ENCODE peak calls at places on chromosomes 3 and 15, in six cellular contexts. One of them, this sample, is unnamed.

GRCh38 chr3:108319428-108320053 is 23.2 kb downstream of the HHLA2 start:
- DNase-seq in heart left ventricle: no peak
- DNase-seq in psoas muscle: no peak
- DNase-seq in WERI-Rb-1: no peak
- DNase-seq in fibroblast of lung: no peak
- DNase-seq in uterus: no peak
- DNase-seq in this sample: no peak

GRCh38 chr15:93485922-93486327 is 396.9 kb upstream of the RGMA start:
- DNase-seq in psoas muscle: peak; percentile 84
- DNase-seq in WERI-Rb-1: no peak
- DNase-seq in fibroblast of lung: no peak
- DNase-seq in heart left ventricle: peak; percentile 58
- DNase-seq in uterus: peak; percentile 65
- DNase-seq in this sample: no peak

GRCh38 chr3:129845956-129846355 is 47.6 kb downstream of the TMCC1 start:
- DNase-seq in WERI-Rb-1: no peak
- DNase-seq in uterus: no peak
- DNase-seq in psoas muscle: no peak
- DNase-seq in heart left ventricle: no peak
- DNase-seq in fibroblast of lung: no peak
- DNase-seq in this sample: no peak

GRCh38 chr3:140501054-140501769 is 176.7 kb upstream of the TRIM42 start:
- DNase-seq in WERI-Rb-1: no peak
- DNase-seq in psoas muscle: no peak
- DNase-seq in fibroblast of lung: no peak
- DNase-seq in uterus: no peak
- DNase-seq in heart left ventricle: no peak
- DNase-seq in this sample: no peak

GRCh38 chr15:73022156-73022555 is 30.1 kb upstream of the NEO1 start:
- DNase-seq in uterus: no peak
- DNase-seq in psoas muscle: no peak
- DNase-seq in heart left ventricle: no peak
- DNase-seq in WERI-Rb-1: no peak
- DNase-seq in fibroblast of lung: peak; percentile 30
- DNase-seq in this sample: peak; percentile 45

GRCh38 chr3:16486201-16486600 is 27.3 kb downstream of the RFTN1 start:
- DNase-seq in fibroblast of lung: no peak
- DNase-seq in psoas muscle: no peak
- DNase-seq in WERI-Rb-1: no peak
- DNase-seq in uterus: no peak
- DNase-seq in heart left ventricle: no peak
- DNase-seq in this sample: no peak

GRCh38 chr15:26806161-26806560 is 33.3 kb upstream of the GABRB3 start:
- DNase-seq in uterus: no peak
- DNase-seq in heart left ventricle: no peak
- DNase-seq in WERI-Rb-1: no peak
- DNase-seq in psoas muscle: no peak
- DNase-seq in fibroblast of lung: no peak
- DNase-seq in this sample: no peak

GRCh38 chr3:153043729-153044314 is 118.2 kb upstream of the RAP2B start:
- DNase-seq in WERI-Rb-1: no peak
- DNase-seq in uterus: no peak
- DNase-seq in heart left ventricle: no peak
- DNase-seq in psoas muscle: no peak
- DNase-seq in fibroblast of lung: peak; percentile 36
- DNase-seq in this sample: peak; percentile 23

GRCh38 chr15:70376031-70376928 is 278.6 kb upstream of the TLE3 start:
- DNase-seq in heart left ventricle: no peak
- DNase-seq in uterus: no peak
- DNase-seq in fibroblast of lung: no peak
- DNase-seq in psoas muscle: no peak
- DNase-seq in WERI-Rb-1: no peak
- DNase-seq in this sample: no peak

GRCh38 chr15:76393614-76394013 is 57.0 kb downstream of the ISL2 start:
- DNase-seq in WERI-Rb-1: no peak
- DNase-seq in psoas muscle: no peak
- DNase-seq in fibroblast of lung: no peak
- DNase-seq in uterus: no peak
- DNase-seq in heart left ventricle: no peak
- DNase-seq in this sample: no peak

GRCh38 chr3:188583476-188584161 is 429.7 kb downstream of the LPP start:
- DNase-seq in WERI-Rb-1: no peak
- DNase-seq in fibroblast of lung: no peak
- DNase-seq in heart left ventricle: no peak
- DNase-seq in uterus: no peak
- DNase-seq in psoas muscle: no peak
- DNase-seq in this sample: no peak

GRCh38 chr15:100623301-100623700 is 20.9 kb downstream of the ASB7 start:
- DNase-seq in uterus: no peak
- DNase-seq in WERI-Rb-1: no peak
- DNase-seq in heart left ventricle: no peak
- DNase-seq in psoas muscle: no peak
- DNase-seq in fibroblast of lung: no peak
- DNase-seq in this sample: peak; percentile 75

GRCh38 chr3:58350627-58351013 is 17.9 kb downstream of the PXK start:
- DNase-seq in heart left ventricle: no peak
- DNase-seq in WERI-Rb-1: no peak
- DNase-seq in psoas muscle: no peak
- DNase-seq in fibroblast of lung: peak; percentile 51
- DNase-seq in uterus: no peak
- DNase-seq in this sample: peak; percentile 78

GRCh38 chr3:42033741-42034140 is 57.4 kb upstream of the TRAK1 start:
- DNase-seq in heart left ventricle: no peak
- DNase-seq in uterus: no peak
- DNase-seq in fibroblast of lung: no peak
- DNase-seq in WERI-Rb-1: no peak
- DNase-seq in psoas muscle: no peak
- DNase-seq in this sample: no peak

GRCh38 chr15:57562220-57562769 is 29.4 kb upstream of the MYZAP start:
- DNase-seq in fibroblast of lung: no peak
- DNase-seq in heart left ventricle: peak; percentile 57
- DNase-seq in WERI-Rb-1: no peak
- DNase-seq in psoas muscle: no peak
- DNase-seq in uterus: peak; percentile 41
- DNase-seq in this sample: no peak

GRCh38 chr15:85381850-85382751 is 1.7 kb downstream of the AKAP13 start:
- DNase-seq in WERI-Rb-1: peak; percentile 18
- DNase-seq in fibroblast of lung: no peak
- DNase-seq in psoas muscle: no peak
- DNase-seq in uterus: no peak
- DNase-seq in heart left ventricle: no peak
- DNase-seq in this sample: no peak

GRCh38 chr15:45795487-45796069 is 160.7 kb downstream of the SQOR start:
- DNase-seq in WERI-Rb-1: peak; percentile 62
- DNase-seq in heart left ventricle: peak; percentile 20
- DNase-seq in fibroblast of lung: peak; percentile 30
- DNase-seq in uterus: no peak
- DNase-seq in psoas muscle: no peak
- DNase-seq in this sample: peak; percentile 48

GRCh38 chr3:81761904-81762565 is 590 bp upstream of the GBE1 start:
- DNase-seq in WERI-Rb-1: no peak
- DNase-seq in heart left ventricle: no peak
- DNase-seq in psoas muscle: no peak
- DNase-seq in uterus: no peak
- DNase-seq in fibroblast of lung: no peak
- DNase-seq in this sample: no peak

GRCh38 chr3:190076601-190077444 is 43.9 kb downstream of the P3H2 start:
- DNase-seq in WERI-Rb-1: no peak
- DNase-seq in uterus: peak; percentile 28
- DNase-seq in heart left ventricle: no peak
- DNase-seq in psoas muscle: no peak
- DNase-seq in fibroblast of lung: peak; percentile 95
- DNase-seq in this sample: peak; percentile 96

GRCh38 chr3:58725326-58725853 is 58.8 kb upstream of the FAM3D start:
- DNase-seq in psoas muscle: no peak
- DNase-seq in uterus: no peak
- DNase-seq in fibroblast of lung: no peak
- DNase-seq in WERI-Rb-1: no peak
- DNase-seq in heart left ventricle: no peak
- DNase-seq in this sample: no peak

GRCh38 chr15:92683511-92683834 is 27.9 kb upstream of the FAM174B start:
- DNase-seq in psoas muscle: peak; percentile 67
- DNase-seq in WERI-Rb-1: peak; percentile 77
- DNase-seq in uterus: peak; percentile 31
- DNase-seq in fibroblast of lung: peak; percentile 44
- DNase-seq in heart left ventricle: peak; percentile 42
- DNase-seq in this sample: no peak

GRCh38 chr15:36161781-36162212 is 417.6 kb upstream of the CDIN1 start:
- DNase-seq in uterus: no peak
- DNase-seq in heart left ventricle: peak; percentile 17
- DNase-seq in psoas muscle: peak; percentile 53
- DNase-seq in fibroblast of lung: peak; percentile 31
- DNase-seq in WERI-Rb-1: no peak
- DNase-seq in this sample: peak; percentile 47

GRCh38 chr3:100782906-100783305 is 73.6 kb downstream of the TFG start:
- DNase-seq in uterus: no peak
- DNase-seq in fibroblast of lung: peak; percentile 22
- DNase-seq in psoas muscle: no peak
- DNase-seq in heart left ventricle: no peak
- DNase-seq in WERI-Rb-1: no peak
- DNase-seq in this sample: no peak

GRCh38 chr15:51405646-51406194 is 64.3 kb downstream of the GLDN start:
- DNase-seq in heart left ventricle: no peak
- DNase-seq in uterus: no peak
- DNase-seq in WERI-Rb-1: no peak
- DNase-seq in fibroblast of lung: peak; percentile 30
- DNase-seq in psoas muscle: no peak
- DNase-seq in this sample: no peak

GRCh38 chr3:58640700-58641372 is 25.7 kb downstream of the FAM3D start:
- DNase-seq in heart left ventricle: peak; percentile 71
- DNase-seq in fibroblast of lung: peak; percentile 67
- DNase-seq in uterus: peak; percentile 60
- DNase-seq in psoas muscle: peak; percentile 83
- DNase-seq in WERI-Rb-1: peak; percentile 86
- DNase-seq in this sample: peak; percentile 56

GRCh38 chr3:43194069-43194468 is 88.2 kb upstream of the POMGNT2 start:
- DNase-seq in psoas muscle: no peak
- DNase-seq in fibroblast of lung: no peak
- DNase-seq in uterus: no peak
- DNase-seq in WERI-Rb-1: no peak
- DNase-seq in heart left ventricle: no peak
- DNase-seq in this sample: no peak

GRCh38 chr3:186354100-186354499 is 7.9 kb downstream of the DGKG start:
- DNase-seq in uterus: no peak
- DNase-seq in WERI-Rb-1: no peak
- DNase-seq in fibroblast of lung: no peak
- DNase-seq in psoas muscle: no peak
- DNase-seq in heart left ventricle: no peak
- DNase-seq in this sample: no peak

GRCh38 chr15:19973718-19974117 is 567.9 kb downstream of the GOLGA6L6 start:
- DNase-seq in WERI-Rb-1: peak; percentile 17
- DNase-seq in fibroblast of lung: no peak
- DNase-seq in heart left ventricle: no peak
- DNase-seq in psoas muscle: no peak
- DNase-seq in uterus: no peak
- DNase-seq in this sample: no peak

GRCh38 chr15:55108448-55108847 is 88.3 kb downstream of the RSL24D1 start:
- DNase-seq in heart left ventricle: no peak
- DNase-seq in fibroblast of lung: no peak
- DNase-seq in psoas muscle: no peak
- DNase-seq in uterus: no peak
- DNase-seq in WERI-Rb-1: no peak
- DNase-seq in this sample: no peak

GRCh38 chr3:57889807-57890206 is 118.4 kb upstream of the FLNB start:
- DNase-seq in heart left ventricle: no peak
- DNase-seq in psoas muscle: no peak
- DNase-seq in fibroblast of lung: peak; percentile 59
- DNase-seq in WERI-Rb-1: no peak
- DNase-seq in uterus: no peak
- DNase-seq in this sample: no peak

GRCh38 chr3:170431054-170431453 is 12.4 kb downstream of the CLDN11 start:
- DNase-seq in heart left ventricle: no peak
- DNase-seq in uterus: no peak
- DNase-seq in psoas muscle: no peak
- DNase-seq in WERI-Rb-1: no peak
- DNase-seq in fibroblast of lung: no peak
- DNase-seq in this sample: no peak
- TF ChIP-seq CTCF in heart left ventricle: no peak
- TF ChIP-seq CTCF in uterus: no peak
- TF ChIP-seq CTCF in psoas muscle: no peak
- TF ChIP-seq CTCF in WERI-Rb-1: no peak
- TF ChIP-seq CTCF in fibroblast of lung: peak; percentile 39
- TF ChIP-seq CTCF in this sample: peak; percentile 6

GRCh38 chr3:154987846-154988245 is 92.3 kb upstream of the MME start:
- DNase-seq in psoas muscle: no peak
- DNase-seq in fibroblast of lung: no peak
- DNase-seq in uterus: no peak
- DNase-seq in heart left ventricle: no peak
- DNase-seq in WERI-Rb-1: no peak
- DNase-seq in this sample: no peak
- H3K4me3 ChIP-seq in psoas muscle: no peak overlapping the region
- H3K4me3 ChIP-seq in fibroblast of lung: no peak overlapping the region
- H3K4me3 ChIP-seq in uterus: no peak overlapping the region
- H3K4me3 ChIP-seq in heart left ventricle: no peak overlapping the region
- H3K4me3 ChIP-seq in WERI-Rb-1: no peak overlapping the region
- H3K4me3 ChIP-seq in this sample: no peak overlapping the region

DNA sequence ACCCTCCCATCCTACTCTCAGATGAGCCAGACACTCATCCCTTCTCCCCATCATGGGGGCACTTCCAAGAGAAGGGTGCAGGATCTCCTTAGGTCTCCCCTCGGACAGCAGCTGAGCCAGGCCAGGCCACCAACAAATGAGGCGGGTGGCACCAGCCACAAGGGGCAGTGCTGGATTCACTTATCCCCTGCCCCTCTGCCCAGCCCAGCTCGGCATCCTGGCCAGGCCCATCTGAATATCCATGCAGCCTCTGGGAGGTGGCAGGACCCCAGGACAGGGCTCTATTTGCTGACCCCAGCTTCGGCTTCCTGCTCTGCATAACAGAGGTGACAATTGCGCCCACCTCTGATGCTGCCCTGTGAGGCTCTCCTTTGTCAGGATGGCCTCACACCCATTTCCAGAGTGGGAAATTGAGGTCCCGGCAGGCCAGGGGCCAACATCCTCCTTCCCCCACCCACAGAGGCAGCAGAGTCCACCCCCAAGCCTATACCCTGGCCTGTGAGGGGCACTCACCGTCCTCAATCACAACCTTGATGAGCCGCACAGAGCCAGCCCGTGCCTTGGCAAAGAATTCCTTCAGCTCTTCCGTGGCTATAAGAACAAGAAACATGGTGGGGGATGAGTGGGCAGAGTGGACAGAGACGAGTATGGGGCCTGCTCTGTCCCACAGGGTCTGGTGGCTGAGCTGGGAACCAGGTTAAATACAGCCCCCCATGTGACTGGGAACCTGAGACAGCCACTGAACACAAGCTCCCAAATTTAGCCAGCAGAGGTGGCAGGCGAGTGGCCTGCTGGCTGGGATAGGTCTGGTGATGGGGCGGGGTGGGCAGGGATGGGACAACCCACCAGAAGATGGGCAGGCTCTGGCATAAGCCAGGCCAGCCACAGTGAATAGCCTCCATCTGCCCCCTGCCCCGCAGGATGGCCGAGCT is 4.2 kb downstream of the TWF2 start:
- DNase-seq in WERI-Rb-1: no peak
- DNase-seq in fibroblast of lung: no peak
- DNase-seq in psoas muscle: peak; percentile 83
- DNase-seq in uterus: no peak
- DNase-seq in heart left ventricle: peak; percentile 66
- DNase-seq in this sample: no peak
- TF ChIP-seq CTCF in WERI-Rb-1: no peak
- TF ChIP-seq CTCF in fibroblast of lung: no peak
- TF ChIP-seq CTCF in psoas muscle: peak; percentile 41
- TF ChIP-seq CTCF in uterus: no peak
- TF ChIP-seq CTCF in heart left ventricle: peak; percentile 36
- TF ChIP-seq CTCF in this sample: no peak

GRCh38 chr3:61947456-61947855 is 386.1 kb downstream of the PTPRG start:
- DNase-seq in psoas muscle: no peak
- DNase-seq in uterus: no peak
- DNase-seq in WERI-Rb-1: no peak
- DNase-seq in fibroblast of lung: no peak
- DNase-seq in heart left ventricle: no peak
- DNase-seq in this sample: no peak
- H3K4me3 ChIP-seq in psoas muscle: no peak overlapping the region
- H3K4me3 ChIP-seq in uterus: no peak overlapping the region
- H3K4me3 ChIP-seq in WERI-Rb-1: no peak overlapping the region
- H3K4me3 ChIP-seq in fibroblast of lung: no peak overlapping the region
- H3K4me3 ChIP-seq in heart left ventricle: no peak overlapping the region
- H3K4me3 ChIP-seq in this sample: no peak overlapping the region

This sample was measured in foreskin fibroblast.